ENCODE peak calls at places on chromosomes 7 and 10, in eight cellular contexts. One of them, this sample, is unnamed.

GRCh38 chr10:113735913-113736312 is 15.6 kb upstream of the PLEKHS1 start:
- DNase-seq in dorsolateral prefrontal cortex: no peak
- DNase-seq in A549: peak; percentile 60
- DNase-seq in NB4: peak; percentile 27
- DNase-seq in WTC11: no peak
- DNase-seq in natural killer cell: no peak
- DNase-seq in upper lobe of right lung: no peak
- DNase-seq in SK-N-SH: no peak
- DNase-seq in this sample: no peak

GRCh38 chr10:132905661-132906060 is 36.7 kb downstream of the CFAP46 start:
- DNase-seq in dorsolateral prefrontal cortex: no peak
- DNase-seq in A549: no peak
- DNase-seq in NB4: no peak
- DNase-seq in WTC11: peak; percentile 1
- DNase-seq in natural killer cell: no peak
- DNase-seq in upper lobe of right lung: peak; percentile 25
- DNase-seq in SK-N-SH: no peak
- DNase-seq in this sample: no peak

GRCh38 chr10:128103229-128103714 is 23.0 kb downstream of the MKI67 start:
- DNase-seq in dorsolateral prefrontal cortex: no peak
- DNase-seq in A549: no peak
- DNase-seq in NB4: no peak
- DNase-seq in WTC11: no peak
- DNase-seq in natural killer cell: no peak
- DNase-seq in upper lobe of right lung: no peak
- DNase-seq in SK-N-SH: no peak
- DNase-seq in this sample: no peak

GRCh38 chr7:150849204-150849775 is 3.0 kb upstream of the AOC1 start:
- DNase-seq in dorsolateral prefrontal cortex: no peak
- DNase-seq in A549: no peak
- DNase-seq in NB4: no peak
- DNase-seq in WTC11: no peak
- DNase-seq in natural killer cell: no peak
- DNase-seq in upper lobe of right lung: no peak
- DNase-seq in SK-N-SH: no peak
- DNase-seq in this sample: no peak

GRCh38 chr10:77494789-77495541 is 142.6 kb downstream of the KCNMA1 start:
- DNase-seq in dorsolateral prefrontal cortex: no peak
- DNase-seq in A549: no peak
- DNase-seq in NB4: no peak
- DNase-seq in WTC11: no peak
- DNase-seq in natural killer cell: no peak
- DNase-seq in upper lobe of right lung: no peak
- DNase-seq in SK-N-SH: no peak
- DNase-seq in this sample: no peak

GRCh38 chr10:130018253-130018652 is 54.2 kb upstream of the EBF3 start:
- DNase-seq in dorsolateral prefrontal cortex: no peak
- DNase-seq in A549: peak; percentile 12
- DNase-seq in NB4: peak; percentile 95
- DNase-seq in WTC11: no peak
- DNase-seq in natural killer cell: no peak
- DNase-seq in upper lobe of right lung: no peak
- DNase-seq in SK-N-SH: no peak
- DNase-seq in this sample: peak; percentile 24

GRCh38 chr7:74134117-74134539 is 40.0 kb upstream of the EIF4H start:
- DNase-seq in dorsolateral prefrontal cortex: no peak
- DNase-seq in A549: no peak
- DNase-seq in NB4: no peak
- DNase-seq in WTC11: no peak
- DNase-seq in natural killer cell: no peak
- DNase-seq in upper lobe of right lung: no peak
- DNase-seq in SK-N-SH: no peak
- DNase-seq in this sample: no peak

GRCh38 chr7:123748734-123749536 is at the start of gene WASL:
- DNase-seq in dorsolateral prefrontal cortex: peak; percentile 89
- DNase-seq in A549: peak; percentile 94
- DNase-seq in NB4: peak; percentile 98
- DNase-seq in WTC11: peak; percentile 93
- DNase-seq in natural killer cell: peak; percentile 86
- DNase-seq in upper lobe of right lung: peak; percentile 97
- DNase-seq in SK-N-SH: peak; percentile 99
- DNase-seq in this sample: peak; percentile 93

GRCh38 chr10:44947356-44948152 is 12.0 kb upstream of the RASSF4 start:
- DNase-seq in dorsolateral prefrontal cortex: peak; percentile 7
- DNase-seq in A549: no peak
- DNase-seq in NB4: peak; percentile 86
- DNase-seq in WTC11: no peak
- DNase-seq in natural killer cell: no peak
- DNase-seq in upper lobe of right lung: no peak
- DNase-seq in SK-N-SH: no peak
- DNase-seq in this sample: no peak

GRCh38 chr7:116177009-116177408 is 33.3 kb upstream of the TES start:
- DNase-seq in dorsolateral prefrontal cortex: no peak
- DNase-seq in A549: peak; percentile 42
- DNase-seq in NB4: no peak
- DNase-seq in WTC11: no peak
- DNase-seq in natural killer cell: no peak
- DNase-seq in upper lobe of right lung: no peak
- DNase-seq in SK-N-SH: no peak
- DNase-seq in this sample: peak; percentile 90

GRCh38 chr10:97320480-97321031 is 1.5 kb downstream of the FRAT1 start:
- DNase-seq in dorsolateral prefrontal cortex: no peak
- DNase-seq in A549: no peak
- DNase-seq in NB4: no peak
- DNase-seq in WTC11: peak; percentile 21
- DNase-seq in natural killer cell: no peak
- DNase-seq in upper lobe of right lung: peak; percentile 70
- DNase-seq in SK-N-SH: peak; percentile 27
- DNase-seq in this sample: no peak

GRCh38 chr7:144842377-144842851 is 6.6 kb upstream of the TPK1 start:
- DNase-seq in dorsolateral prefrontal cortex: peak; percentile 13
- DNase-seq in A549: peak; percentile 19
- DNase-seq in NB4: peak; percentile 88
- DNase-seq in WTC11: no peak
- DNase-seq in natural killer cell: peak; percentile 22
- DNase-seq in upper lobe of right lung: no peak
- DNase-seq in SK-N-SH: no peak
- DNase-seq in this sample: no peak

GRCh38 chr10:63614371-63614891 is 93.2 kb downstream of the REEP3 start:
- DNase-seq in dorsolateral prefrontal cortex: peak; percentile 21
- DNase-seq in A549: no peak
- DNase-seq in NB4: no peak
- DNase-seq in WTC11: no peak
- DNase-seq in natural killer cell: no peak
- DNase-seq in upper lobe of right lung: no peak
- DNase-seq in SK-N-SH: peak; percentile 33
- DNase-seq in this sample: peak; percentile 14

GRCh38 chr10:17657116-17657500 is 13.2 kb downstream of the STAM start:
- DNase-seq in dorsolateral prefrontal cortex: no peak
- DNase-seq in A549: no peak
- DNase-seq in NB4: no peak
- DNase-seq in WTC11: no peak
- DNase-seq in natural killer cell: no peak
- DNase-seq in upper lobe of right lung: no peak
- DNase-seq in SK-N-SH: no peak
- DNase-seq in this sample: no peak

GRCh38 chr10:13705526-13706169 is 118.9 kb downstream of the PRPF18 start:
- DNase-seq in dorsolateral prefrontal cortex: no peak
- DNase-seq in A549: no peak
- DNase-seq in NB4: no peak
- DNase-seq in WTC11: no peak
- DNase-seq in natural killer cell: no peak
- DNase-seq in upper lobe of right lung: no peak
- DNase-seq in SK-N-SH: no peak
- DNase-seq in this sample: peak; percentile 37

GRCh38 chr10:33273295-33274002 is 61.0 kb downstream of the NRP1 start:
- DNase-seq in dorsolateral prefrontal cortex: peak; percentile 88
- DNase-seq in A549: peak; percentile 98
- DNase-seq in NB4: no peak
- DNase-seq in WTC11: peak; percentile 19
- DNase-seq in natural killer cell: no peak
- DNase-seq in upper lobe of right lung: peak; percentile 91
- DNase-seq in SK-N-SH: peak; percentile 60
- DNase-seq in this sample: peak; percentile 94

GRCh38 chr10:86064931-86065662 is 301.5 kb downstream of the GRID1 start:
- DNase-seq in dorsolateral prefrontal cortex: peak; percentile 4
- DNase-seq in A549: no peak
- DNase-seq in NB4: no peak
- DNase-seq in WTC11: no peak
- DNase-seq in natural killer cell: no peak
- DNase-seq in upper lobe of right lung: no peak
- DNase-seq in SK-N-SH: no peak
- DNase-seq in this sample: no peak

GRCh38 chr10:119348516-119349240 is 141.3 kb downstream of the GRK5 start:
- DNase-seq in dorsolateral prefrontal cortex: no peak
- DNase-seq in A549: no peak
- DNase-seq in NB4: no peak
- DNase-seq in WTC11: no peak
- DNase-seq in natural killer cell: no peak
- DNase-seq in upper lobe of right lung: peak; percentile 44
- DNase-seq in SK-N-SH: no peak
- DNase-seq in this sample: peak; percentile 88
- TF ChIP-seq CTCF in dorsolateral prefrontal cortex: no peak
- TF ChIP-seq CTCF in A549: no peak
- TF ChIP-seq CTCF in NB4: no peak
- TF ChIP-seq CTCF in WTC11: no peak
- TF ChIP-seq CTCF in natural killer cell: no peak
- TF ChIP-seq CTCF in upper lobe of right lung: peak; percentile 22
- TF ChIP-seq CTCF in SK-N-SH: no peak
- TF ChIP-seq CTCF in this sample: peak; percentile 20

GRCh38 chr7:24982917-24983316 is 2.9 kb upstream of the OSBPL3 start:
- DNase-seq in dorsolateral prefrontal cortex: no peak
- DNase-seq in A549: peak; percentile 45
- DNase-seq in NB4: peak; percentile 30
- DNase-seq in WTC11: no peak
- DNase-seq in natural killer cell: no peak
- DNase-seq in upper lobe of right lung: no peak
- DNase-seq in SK-N-SH: no peak
- DNase-seq in this sample: no peak
- TF ChIP-seq CTCF in dorsolateral prefrontal cortex: no peak
- TF ChIP-seq CTCF in A549: peak; percentile 44
- TF ChIP-seq CTCF in NB4: peak; percentile 42
- TF ChIP-seq CTCF in WTC11: no peak
- TF ChIP-seq CTCF in natural killer cell: no peak
- TF ChIP-seq CTCF in upper lobe of right lung: no peak
- TF ChIP-seq CTCF in SK-N-SH: peak; percentile 61
- TF ChIP-seq CTCF in this sample: peak; percentile 33

DNA sequence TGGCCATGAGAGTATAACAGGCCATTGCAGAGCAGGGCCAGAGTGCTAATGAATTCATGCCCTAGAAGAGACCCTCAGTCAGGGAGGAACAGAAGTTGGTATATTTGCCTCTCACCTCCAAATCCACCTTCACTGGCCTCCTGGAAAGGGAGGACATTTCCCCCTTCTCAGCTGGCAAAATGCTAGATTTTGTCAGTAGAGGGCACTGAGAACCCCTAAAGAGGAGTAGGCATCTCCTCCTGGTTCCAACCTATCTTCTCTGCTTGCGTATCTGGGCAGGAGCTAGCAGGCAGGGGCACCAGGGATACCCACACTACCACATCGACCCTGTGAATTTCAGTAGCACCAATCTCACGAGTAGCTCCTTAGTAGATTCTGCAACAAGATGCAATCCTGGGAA is 79.8 kb upstream of the GHITM start:
- DNase-seq in dorsolateral prefrontal cortex: no peak
- DNase-seq in A549: peak; percentile 2
- DNase-seq in NB4: peak; percentile 32
- DNase-seq in WTC11: no peak
- DNase-seq in natural killer cell: no peak
- DNase-seq in upper lobe of right lung: no peak
- DNase-seq in SK-N-SH: no peak
- DNase-seq in this sample: no peak
- TF ChIP-seq CTCF in dorsolateral prefrontal cortex: no peak
- TF ChIP-seq CTCF in A549: no peak
- TF ChIP-seq CTCF in NB4: peak; percentile 32
- TF ChIP-seq CTCF in WTC11: no peak
- TF ChIP-seq CTCF in natural killer cell: no peak
- TF ChIP-seq CTCF in upper lobe of right lung: no peak
- TF ChIP-seq CTCF in SK-N-SH: no peak
- TF ChIP-seq CTCF in this sample: no peak

GRCh38 chr7:155206286-155207020 is 91.2 kb upstream of the INSIG1 start:
- DNase-seq in dorsolateral prefrontal cortex: no peak
- DNase-seq in A549: no peak
- DNase-seq in NB4: peak; percentile 95
- DNase-seq in WTC11: no peak
- DNase-seq in natural killer cell: peak; percentile 58
- DNase-seq in upper lobe of right lung: peak; percentile 80
- DNase-seq in SK-N-SH: no peak
- DNase-seq in this sample: peak; percentile 87

GRCh38 chr7:155203882-155204691 is 93.6 kb upstream of the INSIG1 start:
- DNase-seq in dorsolateral prefrontal cortex: no peak
- DNase-seq in A549: no peak
- DNase-seq in NB4: no peak
- DNase-seq in WTC11: no peak
- DNase-seq in natural killer cell: no peak
- DNase-seq in upper lobe of right lung: no peak
- DNase-seq in SK-N-SH: no peak
- DNase-seq in this sample: no peak

GRCh38 chr7:155204744-155205367 is 92.8 kb upstream of the INSIG1 start:
- DNase-seq in dorsolateral prefrontal cortex: no peak
- DNase-seq in A549: no peak
- DNase-seq in NB4: no peak
- DNase-seq in WTC11: no peak
- DNase-seq in natural killer cell: no peak
- DNase-seq in upper lobe of right lung: no peak
- DNase-seq in SK-N-SH: no peak
- DNase-seq in this sample: no peak

GRCh38 chr7:155207335-155208002 is 90.2 kb upstream of the INSIG1 start:
- DNase-seq in dorsolateral prefrontal cortex: no peak
- DNase-seq in A549: no peak
- DNase-seq in NB4: no peak
- DNase-seq in WTC11: no peak
- DNase-seq in natural killer cell: no peak
- DNase-seq in upper lobe of right lung: no peak
- DNase-seq in SK-N-SH: no peak
- DNase-seq in this sample: no peak

DNA sequence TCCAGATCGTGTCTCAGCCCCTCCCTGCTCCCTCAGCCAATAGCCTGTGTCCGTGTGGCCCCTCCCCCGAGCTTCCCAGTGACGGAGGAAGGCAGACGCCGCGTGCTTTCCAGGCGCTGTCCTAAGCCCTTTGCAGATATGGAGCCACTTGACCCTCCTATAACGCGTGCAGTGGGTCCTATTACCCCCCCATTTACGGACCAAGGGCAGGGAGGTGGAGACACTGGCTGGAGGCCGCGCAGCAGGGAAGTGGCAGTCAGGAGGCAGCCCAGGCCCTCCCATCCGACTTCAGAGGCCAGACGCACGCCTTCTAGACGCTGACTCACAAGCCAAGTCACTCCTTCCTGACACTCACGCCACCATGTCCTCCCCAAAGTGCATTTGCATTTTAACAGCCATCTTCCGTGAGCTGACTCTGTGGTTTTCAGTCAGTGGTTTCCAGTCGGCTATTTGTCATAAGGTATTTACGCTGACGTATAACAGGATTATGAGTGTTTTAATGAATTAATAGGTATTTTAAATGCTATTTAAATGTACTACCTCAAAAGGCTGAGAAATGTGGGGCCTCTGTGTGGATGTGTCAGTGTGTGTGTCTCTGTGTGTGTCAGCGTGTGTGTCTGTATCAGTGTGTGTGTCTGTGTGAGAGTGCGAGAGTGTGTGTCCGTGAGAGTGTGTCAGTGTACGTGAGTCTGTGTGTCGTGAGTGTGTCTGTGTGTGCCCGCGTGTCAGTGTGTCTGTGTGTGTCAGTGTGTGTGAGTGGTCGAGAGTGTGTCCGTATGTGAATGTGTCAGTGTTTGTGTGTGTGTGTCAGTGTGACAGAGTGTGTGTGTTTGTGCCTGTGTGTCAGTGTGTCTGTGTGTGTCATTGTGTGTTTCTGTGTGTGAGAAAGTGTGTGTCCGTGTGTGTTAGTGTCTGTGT is 92.1 kb upstream of the INSIG1 start:
- DNase-seq in dorsolateral prefrontal cortex: peak; percentile 24
- DNase-seq in A549: peak; percentile 95
- DNase-seq in NB4: peak; percentile 100
- DNase-seq in WTC11: peak; percentile 55
- DNase-seq in natural killer cell: peak; percentile 83
- DNase-seq in upper lobe of right lung: peak; percentile 91
- DNase-seq in SK-N-SH: peak; percentile 65
- DNase-seq in this sample: peak; percentile 98
- TF ChIP-seq CTCF in dorsolateral prefrontal cortex: no peak
- TF ChIP-seq CTCF in A549: no peak
- TF ChIP-seq CTCF in NB4: no peak
- TF ChIP-seq CTCF in WTC11: no peak
- TF ChIP-seq CTCF in natural killer cell: no peak
- TF ChIP-seq CTCF in upper lobe of right lung: no peak
- TF ChIP-seq CTCF in SK-N-SH: no peak
- TF ChIP-seq CTCF in this sample: no peak

This sample was measured in astrocyte of the spinal cord.